ENCODE peak calls at places on chromosomes 16 and 17, in six cellular contexts. B is HL-60, O is nephron progenitor cell, W is fibroblast of villous mesenchyme, R is tibial artery, G is GM13976. K is an unnamed sample.

GRCh38 chr17:50139950-50140885 is 10.3 kb upstream of the SAMD14 start:
- DNase-seq in O (peak; percentile 82), R (peak; percentile 78), B (peak; percentile 84), G (peak; percentile 90), W (peak; percentile 77), K (peak; percentile 84)

GRCh38 chr16:60674241-60674640 is 1362.0 kb downstream of the CDH8 start:
- DNase-seq in G (no peak), O (no peak), W (no peak), R (no peak), B (no peak), K (no peak)

GRCh38 chr16:85564277-85565051 is 48.7 kb upstream of the GSE1 start:
- DNase-seq in B (peak; percentile 58), G (peak; percentile 49), W (no peak), O (no peak), R (no peak), K (no peak)

GRCh38 chr16:19304670-19305240 is 19.2 kb downstream of the CLEC19A start:
- DNase-seq in W (no peak), O (no peak), R (no peak), G (no peak), B (no peak), K (no peak)

GRCh38 chr16:17512636-17513220 is 42.0 kb upstream of the XYLT1 start:
- DNase-seq in W (no peak), R (no peak), B (no peak), O (no peak), G (no peak), K (no peak)

GRCh38 chr16:75053791-75054555 is 55.1 kb downstream of the ZNRF1 start:
- DNase-seq in W (no peak), O (no peak), B (peak; percentile 55), R (peak; percentile 38), G (no peak), K (no peak)

GRCh38 chr16:86391486-86391885 is 118.8 kb upstream of the FOXF1 start:
- DNase-seq in O (no peak), R (no peak), B (no peak), W (peak; percentile 91), G (no peak), K (no peak)

GRCh38 chr17:82926081-82926480 is 86.3 kb upstream of the ZNF750 start:
- DNase-seq in G (no peak), O (no peak), B (no peak), R (no peak), W (no peak), K (no peak)

GRCh38 chr17:39114744-39115534 is 36.5 kb downstream of the PLXDC1 start:
- DNase-seq in R (no peak), G (no peak), B (no peak), O (no peak), W (peak; percentile 71), K (peak; percentile 28)

GRCh38 chr16:73000020-73000906 is 47.7 kb downstream of the ZFHX3 start:
- DNase-seq in B (no peak), R (peak; percentile 81), O (no peak), W (no peak), G (no peak), K (peak; percentile 39)

GRCh38 chr16:50276801-50277560 is 10.6 kb downstream of the ADCY7 start:
- DNase-seq in B (no peak), R (no peak), W (no peak), O (no peak), G (no peak), K (no peak)

DNA sequence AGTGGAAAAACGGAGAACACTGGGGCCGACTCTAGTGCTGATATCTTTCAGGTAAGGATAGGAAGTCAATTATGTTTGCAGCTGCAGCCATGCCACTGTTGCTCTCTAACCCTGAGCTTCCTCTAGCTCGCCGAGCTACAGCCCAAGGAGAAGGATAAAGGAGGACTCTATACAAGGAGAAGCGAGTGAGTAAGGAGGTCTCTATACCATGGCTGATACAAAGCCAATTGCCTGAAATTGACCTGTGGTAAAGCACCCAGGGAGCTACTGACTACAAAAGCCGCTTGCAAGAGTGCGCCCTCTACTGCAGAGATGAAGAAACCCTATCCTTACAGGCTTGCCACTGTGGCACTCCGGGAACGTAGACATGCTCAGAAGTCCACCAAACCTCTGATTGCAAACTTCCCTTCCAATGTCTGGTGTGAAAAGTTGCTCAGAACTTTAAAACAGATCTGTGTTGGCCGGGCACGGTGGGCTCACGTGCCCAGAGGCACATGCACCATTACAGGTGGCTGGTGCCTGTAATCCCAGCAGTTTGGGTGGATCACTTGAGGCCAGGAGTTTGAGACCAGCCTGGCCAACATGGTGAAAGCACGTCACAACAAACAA is 10.8 kb upstream of the SLC46A1 start:
- DNase-seq in G (peak; percentile 73), R (peak; percentile 43), W (peak; percentile 79), B (peak; percentile 64), O (peak; percentile 58), K (peak; percentile 74)
- TF ChIP-seq CTCF in G (peak; percentile 75), R (peak; percentile 38), W (peak; percentile 82), B (peak; percentile 87), O (peak; percentile 70), K (peak; percentile 89)

DNA sequence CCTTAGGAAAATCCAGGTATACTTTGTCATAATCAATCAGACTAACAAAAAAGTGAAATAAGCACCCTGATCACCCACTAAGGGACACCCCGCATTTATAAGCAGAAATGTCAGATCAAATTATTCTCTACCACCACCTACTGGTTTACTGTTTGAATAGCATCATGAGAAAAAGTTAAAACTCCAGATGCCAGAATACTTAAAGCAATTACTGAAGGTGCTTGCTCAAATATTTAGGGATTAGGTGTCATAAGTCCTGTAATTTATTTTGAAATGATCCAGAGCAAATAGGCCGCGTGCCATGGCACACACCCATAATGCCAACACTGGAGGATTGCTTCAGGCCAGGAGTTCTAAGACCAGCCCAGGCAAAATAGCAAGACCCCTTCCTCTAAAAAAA is 2.3 kb downstream of the TOP2A start:
- DNase-seq in R (no peak), G (peak; percentile 47), B (no peak), W (peak; percentile 70), O (no peak), K (peak; percentile 70)
- TF ChIP-seq CTCF in R (peak; percentile 58), G (peak; percentile 36), B (peak; percentile 37), W (peak; percentile 68), O (peak; percentile 60), K (peak; percentile 68)

DNA sequence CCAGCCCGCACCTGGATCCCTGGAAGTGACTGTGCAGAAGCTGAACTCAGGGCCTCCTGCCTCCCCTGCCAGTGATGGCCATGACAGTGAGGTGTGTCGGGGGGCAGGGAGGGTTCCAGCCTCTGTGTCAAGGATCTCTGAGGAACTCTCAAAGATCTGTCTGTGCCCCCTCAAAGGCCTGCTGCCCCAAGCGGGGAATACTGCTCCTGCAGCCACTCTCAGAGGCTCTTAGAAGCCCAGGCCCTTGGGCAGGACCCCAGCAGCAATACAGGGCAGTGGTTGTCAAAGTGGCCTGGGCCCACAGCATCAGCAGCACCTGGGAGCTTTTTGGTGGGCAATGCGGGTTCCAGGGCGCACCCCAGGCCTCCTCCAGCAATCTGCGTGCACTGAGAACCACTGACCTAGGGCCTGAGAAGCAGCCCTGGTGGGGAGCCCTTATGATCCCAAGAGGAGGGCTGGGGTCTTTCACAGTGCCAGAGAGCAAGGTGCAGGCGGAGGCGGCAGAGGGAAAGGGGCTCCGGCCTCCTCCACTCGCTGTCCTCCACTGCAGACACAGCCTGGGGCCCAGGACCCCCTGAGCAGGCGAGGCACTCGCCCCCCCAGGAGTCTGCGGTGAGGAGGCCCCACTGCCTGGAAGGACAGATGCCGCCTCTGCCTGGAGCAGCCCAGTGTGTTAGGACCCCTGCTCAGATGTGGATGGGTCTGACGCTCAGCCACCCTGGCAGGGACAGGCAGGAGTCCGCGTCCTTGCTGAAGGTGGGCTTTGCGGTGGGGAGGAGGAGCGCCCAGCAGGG is 42.1 kb downstream of the ENGASE start:
- DNase-seq in O (no peak), B (no peak), R (no peak), G (no peak), W (no peak), K (no peak)
- TF ChIP-seq CTCF in O (no peak), B (no peak), R (no peak), G (no peak), W (no peak), K (no peak)

DNA sequence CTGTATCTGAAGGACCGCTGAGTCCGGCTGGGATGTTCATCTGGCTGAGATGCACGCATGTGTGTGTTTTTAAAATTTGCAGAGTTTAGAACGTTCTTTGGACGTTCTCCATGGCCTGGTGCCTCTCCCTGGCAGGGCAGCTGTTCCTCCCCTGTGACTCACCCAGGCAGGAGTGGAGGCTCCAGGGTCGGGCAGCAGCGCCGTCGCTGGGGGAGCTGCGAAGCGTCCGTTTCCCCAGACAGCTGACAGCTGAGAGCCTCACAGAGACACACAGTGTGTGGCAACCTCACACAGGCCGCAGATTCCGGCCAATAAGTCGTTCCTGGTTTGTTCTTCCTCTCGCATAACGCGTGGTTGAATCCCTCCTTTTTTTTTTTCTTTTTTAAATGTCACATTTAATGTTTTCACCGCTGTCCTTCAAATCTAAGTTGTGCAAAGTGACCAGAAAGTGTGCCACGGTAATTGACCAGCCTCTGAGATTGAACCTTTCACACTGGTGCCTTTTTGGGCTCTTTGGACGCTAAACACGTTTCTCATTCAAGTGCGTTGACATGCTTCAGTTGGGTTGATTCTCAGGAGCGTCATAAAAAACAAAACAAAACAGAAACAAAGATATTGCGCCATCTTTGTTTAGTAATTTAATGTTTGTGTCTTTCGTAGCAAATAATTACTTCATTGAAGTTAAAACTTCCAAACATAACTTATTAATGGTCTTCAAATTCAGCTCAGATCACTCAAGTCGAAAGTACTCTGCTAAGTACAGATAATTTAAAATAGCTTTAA is 80.4 kb downstream of the OR1D5 start:
- DNase-seq in G (no peak), R (peak; percentile 81), O (no peak), W (peak; percentile 93), B (peak; percentile 89), K (peak; percentile 94)
- TF ChIP-seq CTCF in G (no peak), R (peak; percentile 55), O (no peak), W (peak; percentile 36), B (no peak), K (peak; percentile 57)

DNA sequence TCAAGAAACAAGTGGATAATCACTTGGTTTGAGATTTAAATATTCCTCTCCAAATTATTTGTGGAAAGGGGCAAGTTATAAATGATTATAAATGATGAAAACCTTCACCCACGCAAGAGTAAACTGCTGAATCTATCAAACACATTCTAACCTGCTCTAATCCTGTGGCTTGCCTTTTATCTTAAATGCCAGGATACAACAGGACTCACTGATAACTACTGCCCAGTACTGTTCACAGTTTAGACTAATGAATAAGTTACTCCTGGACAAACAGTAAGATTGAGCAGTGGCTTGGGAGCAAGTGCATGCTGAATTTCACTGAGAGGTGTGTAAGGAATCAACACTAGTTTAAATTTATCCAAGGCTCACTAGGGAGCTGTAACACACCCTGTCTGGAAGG is 31.1 kb downstream of the IGF2BP1 start:
- DNase-seq in B (no peak), G (no peak), W (no peak), R (no peak), O (no peak), K (no peak)
- TF ChIP-seq CTCF in B (no peak), G (no peak), W (no peak), R (no peak), O (no peak), K (no peak)

GRCh38 chr17:15446036-15446435 is 21.4 kb downstream of the CDRT4 start:
- DNase-seq in W (no peak), G (no peak), B (no peak), R (no peak), O (no peak), K (no peak)
- TF ChIP-seq CTCF in W (no peak), G (no peak), B (no peak), R (no peak), O (no peak), K (no peak)

DNA sequence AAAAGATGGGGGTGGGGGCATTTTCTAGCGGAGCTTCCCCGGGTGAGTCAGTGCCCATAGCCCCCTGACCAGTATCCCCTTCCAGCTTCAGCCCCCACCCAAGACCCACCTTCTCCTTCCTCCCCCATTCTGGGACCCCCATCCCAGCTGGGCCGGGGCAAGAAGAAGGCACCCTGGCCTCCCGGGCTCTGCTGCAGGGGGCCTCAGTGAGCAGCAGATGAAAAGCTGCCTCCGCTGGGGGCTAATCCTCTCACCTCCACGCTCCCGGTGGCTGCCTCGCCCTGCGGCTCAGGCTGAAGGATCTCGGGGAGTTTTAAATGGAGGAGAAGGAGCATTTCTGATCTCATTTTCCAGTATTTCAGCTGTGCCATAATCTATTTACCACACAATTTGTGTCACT is 313.5 kb upstream of the TNRC6C start:
- DNase-seq in G (no peak), O (peak; percentile 22), W (no peak), R (no peak), B (no peak), K (no peak)
- TF ChIP-seq CTCF in G (no peak), O (no peak), W (no peak), R (no peak), B (no peak), K (no peak)

K was measured in fibroblast of pulmonary artery.